ENCODE peak calls at places on chromosome 5, in nine cellular contexts. T is A549, F is amniotic stem cell, C is sciatic nerve, S is GM04504, O is PC-9, P is brain microvascular endothelial cell, E is fibroblast of lung, X is foreskin fibroblast. W is an unnamed sample.

GRCh38 chr5:116525680-116526079 is 48.9 kb downstream of the SEMA6A start:
- DNase-seq in T (no peak), F (no peak), C (no peak), S (no peak), O (no peak), P (no peak), E (no peak), X (no peak), W (no peak)

GRCh38 chr5:142206801-142207200 is 98.2 kb downstream of the NDFIP1 start:
- DNase-seq in T (peak), F (no peak), C (no peak), S (no peak), O (no peak), P (no peak), E (no peak), X (no peak), W (no peak)

GRCh38 chr5:175797521-175798038 is 73.8 kb upstream of the CPLX2 start:
- DNase-seq in T (peak), F (no peak), C (no peak), S (no peak), O (no peak), P (no peak), E (no peak), X (no peak), W (no peak)

GRCh38 chr5:132471006-132471907 is 19.3 kb downstream of the IRF1 start:
- DNase-seq in T (no peak), F (no peak), C (peak), S (no peak), O (no peak), P (peak), E (no peak), X (no peak), W (no peak)

GRCh38 chr5:3325206-3325605 is 270.4 kb upstream of the IRX1 start:
- DNase-seq in T (no peak), F (no peak), C (no peak), S (no peak), O (no peak), P (no peak), E (no peak), X (peak), W (peak)

GRCh38 chr5:144189800-144190429 is 19.2 kb downstream of the KCTD16 start:
- DNase-seq in T (peak), F (no peak), C (no peak), S (no peak), O (no peak), P (peak), E (peak), X (peak), W (no peak)

GRCh38 chr5:3417376-3417943 is 178.2 kb upstream of the IRX1 start:
- DNase-seq in T (no peak), F (no peak), C (no peak), S (no peak), O (no peak), P (no peak), E (no peak), X (no peak), W (no peak)

GRCh38 chr5:28500511-28500910 is 1462.1 kb upstream of the CDH9 start:
- DNase-seq in T (no peak), F (no peak), C (no peak), S (no peak), O (no peak), P (no peak), E (no peak), X (no peak), W (no peak)

GRCh38 chr5:623531-623930 is 11.4 kb downstream of the CEP72 start:
- DNase-seq in T (no peak), F (no peak), C (no peak), S (no peak), O (no peak), P (no peak), E (no peak), X (no peak), W (no peak)

GRCh38 chr5:56520951-56521350 is 287.8 kb upstream of the ANKRD55 start:
- DNase-seq in T (no peak), F (no peak), C (no peak), S (no peak), O (no peak), P (no peak), E (no peak), X (no peak), W (no peak)

GRCh38 chr5:3010953-3011763 is 259.7 kb upstream of the IRX2 start:
- DNase-seq in T (no peak), F (no peak), C (no peak), S (no peak), O (no peak), P (no peak), E (no peak), X (no peak), W (no peak)

GRCh38 chr5:84816746-84817547 is 432.3 kb upstream of the EDIL3 start:
- DNase-seq in T (no peak), F (no peak), C (no peak), S (no peak), O (no peak), P (no peak), E (peak), X (no peak), W (no peak)

GRCh38 chr5:173907686-173908371 is 19.7 kb downstream of the CPEB4 start:
- DNase-seq in T (no peak), F (no peak), C (no peak), S (no peak), O (no peak), P (no peak), E (no peak), X (no peak), W (no peak)

GRCh38 chr5:138159666-138160065 is 18.8 kb downstream of the BRD8 start:
- DNase-seq in T (no peak), F (no peak), C (no peak), S (no peak), O (no peak), P (no peak), E (no peak), X (no peak), W (no peak)

GRCh38 chr5:140509898-140510297 is 37.6 kb upstream of the EIF4EBP3 start:
- DNase-seq in T (no peak), F (no peak), C (no peak), S (no peak), O (no peak), P (no peak), E (no peak), X (no peak), W (no peak)

GRCh38 chr5:6365977-6366590 is 12.3 kb downstream of the MED10 start:
- DNase-seq in T (no peak), F (no peak), C (no peak), S (no peak), O (no peak), P (no peak), E (no peak), X (no peak), W (no peak)

GRCh38 chr5:81544351-81545001 is 150.5 kb upstream of the ACOT12 start:
- DNase-seq in T (peak), F (no peak), C (no peak), S (no peak), O (no peak), P (no peak), E (no peak), X (no peak), W (no peak)

GRCh38 chr5:14977058-14977640 is 105.6 kb upstream of the ANKH start:
- DNase-seq in T (no peak), F (no peak), C (no peak), S (no peak), O (no peak), P (no peak), E (no peak), X (no peak), W (no peak)